ENCODE peak calls at places on chromosome 20, in four cellular contexts. One of them, this sample, is unnamed.

GRCh38 chr20:63574156-63574828 is at the start of gene HELZ2:
- DNase-seq in tibial nerve: peak
- DNase-seq in suprapubic skin: peak
- DNase-seq in A549: no peak
- DNase-seq in this sample: peak

GRCh38 chr20:58494923-58495622 is 20.1 kb downstream of the APCDD1L start:
- DNase-seq in A549: no peak
- DNase-seq in suprapubic skin: no peak
- DNase-seq in tibial nerve: no peak
- DNase-seq in this sample: no peak

GRCh38 chr20:16445482-16445881 is 127.8 kb downstream of the KIF16B start:
- DNase-seq in tibial nerve: no peak
- DNase-seq in suprapubic skin: no peak
- DNase-seq in A549: no peak
- DNase-seq in this sample: no peak

GRCh38 chr20:6886065-6886729 is 118.7 kb downstream of the BMP2 start:
- DNase-seq in A549: no peak
- DNase-seq in suprapubic skin: no peak
- DNase-seq in tibial nerve: no peak
- DNase-seq in this sample: no peak

GRCh38 chr20:61551401-61551800 is 299.3 kb downstream of the CDH4 start:
- DNase-seq in A549: no peak
- DNase-seq in tibial nerve: no peak
- DNase-seq in suprapubic skin: no peak
- DNase-seq in this sample: no peak

GRCh38 chr20:37559312-37560027 is 31.8 kb upstream of the BLCAP start:
- DNase-seq in suprapubic skin: no peak
- DNase-seq in A549: no peak
- DNase-seq in tibial nerve: no peak
- DNase-seq in this sample: no peak

GRCh38 chr20:15257071-15257470 is 919.7 kb upstream of the FLRT3 start:
- DNase-seq in A549: no peak
- DNase-seq in tibial nerve: no peak
- DNase-seq in suprapubic skin: no peak
- DNase-seq in this sample: no peak

GRCh38 chr20:35497320-35497719 is 32.1 kb downstream of the C20orf173 start:
- DNase-seq in suprapubic skin: no peak
- DNase-seq in tibial nerve: no peak
- DNase-seq in A549: no peak
- DNase-seq in this sample: no peak

GRCh38 chr20:48769111-48769879 is 58.5 kb downstream of the PREX1 start:
- DNase-seq in tibial nerve: no peak
- DNase-seq in A549: no peak
- DNase-seq in suprapubic skin: peak
- DNase-seq in this sample: no peak

GRCh38 chr20:10077081-10077471 is 42.3 kb downstream of the ANKEF1 start:
- DNase-seq in suprapubic skin: no peak
- DNase-seq in A549: no peak
- DNase-seq in tibial nerve: no peak
- DNase-seq in this sample: peak

GRCh38 chr20:37501940-37502339 is 19.1 kb upstream of the NNAT start:
- DNase-seq in tibial nerve: no peak
- DNase-seq in A549: peak
- DNase-seq in suprapubic skin: no peak
- DNase-seq in this sample: no peak

GRCh38 chr20:15188415-15188814 is 851.0 kb upstream of the FLRT3 start:
- DNase-seq in tibial nerve: no peak
- DNase-seq in A549: no peak
- DNase-seq in suprapubic skin: no peak
- DNase-seq in this sample: no peak

GRCh38 chr20:35568645-35569044 is 26.8 kb downstream of the ERGIC3 start:
- DNase-seq in A549: peak
- DNase-seq in suprapubic skin: no peak
- DNase-seq in tibial nerve: no peak
- DNase-seq in this sample: peak

GRCh38 chr20:54076259-54076658 is 5.9 kb upstream of the BCAS1 start:
- DNase-seq in suprapubic skin: no peak
- DNase-seq in tibial nerve: no peak
- DNase-seq in A549: no peak
- DNase-seq in this sample: no peak

GRCh38 chr20:20076297-20077065 is 24.1 kb downstream of the CFAP61 start:
- DNase-seq in A549: no peak
- DNase-seq in tibial nerve: no peak
- DNase-seq in suprapubic skin: peak
- DNase-seq in this sample: no peak

GRCh38 chr20:9359561-9360308 is 154.7 kb upstream of the LAMP5 start:
- DNase-seq in suprapubic skin: peak
- DNase-seq in tibial nerve: no peak
- DNase-seq in A549: peak
- DNase-seq in this sample: peak

GRCh38 chr20:46946796-46947195 is 52.2 kb downstream of the EYA2 start:
- DNase-seq in suprapubic skin: no peak
- DNase-seq in tibial nerve: no peak
- DNase-seq in A549: no peak
- DNase-seq in this sample: no peak

GRCh38 chr20:10671221-10671849 is 2.5 kb downstream of the JAG1 start:
- DNase-seq in tibial nerve: peak
- DNase-seq in suprapubic skin: peak
- DNase-seq in A549: peak
- DNase-seq in this sample: peak

GRCh38 chr20:25637247-25637646 is 13.4 kb upstream of the NANP start:
- DNase-seq in A549: no peak
- DNase-seq in suprapubic skin: no peak
- DNase-seq in tibial nerve: no peak
- DNase-seq in this sample: no peak

GRCh38 chr20:17024513-17025105 is 202.2 kb upstream of the PCSK2 start:
- DNase-seq in suprapubic skin: no peak
- DNase-seq in tibial nerve: no peak
- DNase-seq in A549: peak
- DNase-seq in this sample: no peak

GRCh38 chr20:17966432-17967312 is 1.9 kb downstream of the SNX5 start:
- DNase-seq in A549: peak
- DNase-seq in tibial nerve: no peak
- DNase-seq in suprapubic skin: no peak
- DNase-seq in this sample: no peak

GRCh38 chr20:63330084-63330760 is 30.9 kb downstream of the CHRNA4 start:
- DNase-seq in A549: no peak
- DNase-seq in tibial nerve: no peak
- DNase-seq in suprapubic skin: no peak
- DNase-seq in this sample: no peak

GRCh38 chr20:17628101-17628841 is 53.8 kb downstream of the RRBP1 start:
- DNase-seq in A549: no peak
- DNase-seq in tibial nerve: no peak
- DNase-seq in suprapubic skin: no peak
- DNase-seq in this sample: no peak

GRCh38 chr20:25984933-25985332 is 288.3 kb upstream of the ZNF337 start:
- DNase-seq in suprapubic skin: no peak
- DNase-seq in A549: no peak
- DNase-seq in tibial nerve: no peak
- DNase-seq in this sample: peak

GRCh38 chr20:50930139-50931047 is 844 bp downstream of the ADNP start:
- DNase-seq in suprapubic skin: peak
- DNase-seq in tibial nerve: no peak
- DNase-seq in A549: peak
- DNase-seq in this sample: peak

GRCh38 chr20:35952480-35953410 is 1.6 kb downstream of the SCAND1 start:
- DNase-seq in tibial nerve: no peak
- DNase-seq in suprapubic skin: no peak
- DNase-seq in A549: peak
- DNase-seq in this sample: no peak

GRCh38 chr20:17843246-17844132 is 125.1 kb downstream of the SNX5 start:
- DNase-seq in suprapubic skin: no peak
- DNase-seq in tibial nerve: peak
- DNase-seq in A549: no peak
- DNase-seq in this sample: no peak

GRCh38 chr20:44702776-44703175 is 12.4 kb upstream of the CCN5 start:
- DNase-seq in A549: no peak
- DNase-seq in suprapubic skin: peak
- DNase-seq in tibial nerve: peak
- DNase-seq in this sample: peak
- TF ChIP-seq EP300 in A549: no peak
- TF ChIP-seq EP300 in suprapubic skin: no peak
- TF ChIP-seq EP300 in tibial nerve: peak
- TF ChIP-seq EP300 in this sample: no peak

GRCh38 chr20:45934587-45935415 is at the start of gene PCIF1:
- DNase-seq in A549: peak
- DNase-seq in tibial nerve: peak
- DNase-seq in suprapubic skin: peak
- DNase-seq in this sample: peak
- TF ChIP-seq EP300 in A549: peak
- TF ChIP-seq EP300 in tibial nerve: peak
- TF ChIP-seq EP300 in suprapubic skin: no peak
- TF ChIP-seq EP300 in this sample: no peak

DNA sequence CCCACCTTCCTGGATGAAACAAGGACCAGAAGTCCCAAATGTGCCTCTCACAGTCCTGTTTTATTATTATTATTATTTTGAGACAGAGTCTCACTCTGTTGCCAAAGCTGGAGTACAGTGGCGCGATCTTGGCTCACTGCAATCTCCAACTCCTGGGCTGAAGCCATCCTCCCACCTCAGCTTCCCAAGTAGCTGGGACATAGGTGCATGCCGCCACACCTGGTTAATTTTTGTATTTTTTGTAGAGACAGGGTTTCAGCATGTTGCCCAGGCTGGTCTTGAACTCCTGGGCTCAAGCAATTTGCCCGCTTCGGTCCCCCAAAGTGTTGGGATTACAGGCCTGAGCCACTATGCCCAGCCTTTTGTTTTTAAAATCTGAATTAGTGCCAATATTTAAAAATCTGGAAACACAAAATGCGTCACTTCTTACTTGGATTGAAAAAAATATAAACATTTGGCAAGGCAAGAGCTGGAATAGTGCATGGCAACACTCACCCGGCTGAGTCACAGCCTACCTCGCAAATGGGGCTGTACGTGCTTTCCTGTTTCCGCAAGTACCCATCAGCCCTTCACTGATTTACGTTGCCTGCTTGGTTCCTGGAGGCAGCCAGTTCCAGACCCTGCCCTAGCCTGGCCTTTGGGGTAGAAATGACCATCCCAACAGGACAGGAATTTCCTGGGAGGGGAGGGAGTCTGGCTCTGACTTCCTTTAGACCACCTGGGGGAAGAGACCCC is 6.3 kb downstream of the SDCBP2 start:
- DNase-seq in suprapubic skin: peak
- DNase-seq in A549: no peak
- DNase-seq in tibial nerve: no peak
- DNase-seq in this sample: peak
- TF ChIP-seq EP300 in suprapubic skin: no peak
- TF ChIP-seq EP300 in A549: no peak
- TF ChIP-seq EP300 in tibial nerve: no peak
- TF ChIP-seq EP300 in this sample: no peak

GRCh38 chr20:57467742-57468141 is 57.2 kb downstream of the CTCFL start:
- DNase-seq in suprapubic skin: no peak
- DNase-seq in tibial nerve: no peak
- DNase-seq in A549: no peak
- DNase-seq in this sample: no peak

GRCh38 chr20:57468523-57469417 is 56.2 kb downstream of the CTCFL start:
- DNase-seq in tibial nerve: no peak
- DNase-seq in A549: no peak
- DNase-seq in suprapubic skin: no peak
- DNase-seq in this sample: no peak

GRCh38 chr20:57470666-57471495 is 54.1 kb downstream of the CTCFL start:
- DNase-seq in A549: no peak
- DNase-seq in suprapubic skin: peak
- DNase-seq in tibial nerve: no peak
- DNase-seq in this sample: no peak

GRCh38 chr20:57470212-57470522 is 54.8 kb downstream of the CTCFL start:
- DNase-seq in tibial nerve: no peak
- DNase-seq in A549: no peak
- DNase-seq in suprapubic skin: peak
- DNase-seq in this sample: no peak

GRCh38 chr20:57469418-57470211 is 55.3 kb downstream of the CTCFL start:
- DNase-seq in tibial nerve: no peak
- DNase-seq in A549: no peak
- DNase-seq in suprapubic skin: peak
- DNase-seq in this sample: no peak
- TF ChIP-seq EP300 in tibial nerve: no peak
- TF ChIP-seq EP300 in A549: no peak
- TF ChIP-seq EP300 in suprapubic skin: no peak
- TF ChIP-seq EP300 in this sample: peak

GRCh38 chr20:33830371-33830770 is 19.2 kb downstream of the CHMP4B start:
- DNase-seq in suprapubic skin: no peak
- DNase-seq in tibial nerve: no peak
- DNase-seq in A549: no peak
- DNase-seq in this sample: peak
- TF ChIP-seq EP300 in suprapubic skin: no peak
- TF ChIP-seq EP300 in tibial nerve: no peak
- TF ChIP-seq EP300 in A549: no peak
- TF ChIP-seq EP300 in this sample: no peak

GRCh38 chr20:49790077-49790798 is 22.4 kb upstream of the SLC9A8 start:
- DNase-seq in suprapubic skin: no peak
- DNase-seq in tibial nerve: no peak
- DNase-seq in A549: peak
- DNase-seq in this sample: no peak
- TF ChIP-seq EP300 in suprapubic skin: no peak
- TF ChIP-seq EP300 in tibial nerve: no peak
- TF ChIP-seq EP300 in A549: peak
- TF ChIP-seq EP300 in this sample: no peak

DNA sequence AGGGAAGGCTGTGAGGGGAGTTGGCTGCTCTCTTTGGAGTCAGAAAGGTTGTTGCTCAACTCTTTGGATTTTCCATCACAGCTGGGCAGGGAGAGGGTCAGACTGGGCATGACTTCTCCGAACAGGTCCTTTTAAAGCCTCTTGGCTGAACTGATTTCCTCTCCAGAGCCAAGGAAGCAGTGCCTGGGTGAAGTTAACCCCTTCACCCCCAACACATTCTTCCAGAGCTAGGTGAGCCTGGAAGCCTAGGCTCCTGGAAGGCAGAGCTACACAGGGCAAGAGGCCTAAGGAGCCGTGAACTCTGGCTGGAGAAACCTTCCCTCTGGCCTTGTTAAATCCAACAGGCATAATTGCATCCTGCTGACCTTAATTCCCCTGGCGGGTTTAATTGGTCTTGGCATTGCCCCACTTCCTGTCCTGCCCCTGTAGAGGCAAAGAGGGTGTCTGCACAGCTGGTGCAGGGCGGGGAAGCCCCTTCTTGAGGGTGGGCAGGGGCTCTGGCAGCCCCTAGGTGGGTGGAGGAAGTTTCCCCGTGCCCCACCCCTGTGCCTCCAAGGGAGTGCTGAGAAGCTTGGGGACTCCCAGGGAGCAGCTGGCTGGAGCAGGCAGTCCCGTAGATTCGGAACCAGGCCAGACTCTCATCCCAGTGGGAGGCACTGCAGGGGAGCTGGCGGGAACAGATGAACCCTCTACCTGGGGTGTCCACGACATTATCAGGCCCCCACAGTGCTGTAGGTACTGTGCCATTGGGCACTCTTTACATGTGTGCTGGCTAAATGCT is 3.6 kb upstream of the MYLK2 start:
- DNase-seq in tibial nerve: no peak
- DNase-seq in A549: peak
- DNase-seq in suprapubic skin: no peak
- DNase-seq in this sample: peak
- TF ChIP-seq EP300 in tibial nerve: no peak
- TF ChIP-seq EP300 in A549: no peak
- TF ChIP-seq EP300 in suprapubic skin: no peak
- TF ChIP-seq EP300 in this sample: no peak

GRCh38 chr20:57093766-57094165 is 172.7 kb downstream of the BMP7 start:
- DNase-seq in tibial nerve: no peak
- DNase-seq in suprapubic skin: no peak
- DNase-seq in A549: no peak
- DNase-seq in this sample: no peak
- TF ChIP-seq EP300 in tibial nerve: no peak
- TF ChIP-seq EP300 in suprapubic skin: no peak
- TF ChIP-seq EP300 in A549: no peak
- TF ChIP-seq EP300 in this sample: no peak

GRCh38 chr20:41317536-41318270 is at the start of gene ZHX3:
- DNase-seq in A549: peak
- DNase-seq in suprapubic skin: peak
- DNase-seq in tibial nerve: peak
- DNase-seq in this sample: peak
- TF ChIP-seq EP300 in A549: no peak
- TF ChIP-seq EP300 in suprapubic skin: no peak
- TF ChIP-seq EP300 in tibial nerve: peak
- TF ChIP-seq EP300 in this sample: no peak

This sample was measured in transverse colon.